ENCODE peak calls at places on chromosomes 6 and 20, in four cellular contexts. One of them, this sample, is unnamed.

GRCh38 chr20:63544958-63545516 is 2.5 kb downstream of the SRMS start:
- DNase-seq in HepG2: no peak
- DNase-seq in K562: no peak
- DNase-seq in H1: no peak
- DNase-seq in this sample: peak; percentile 67

GRCh38 chr20:40304119-40304518 is 384.9 kb downstream of the MAFB start:
- DNase-seq in HepG2: no peak
- DNase-seq in H1: no peak
- DNase-seq in K562: no peak
- DNase-seq in this sample: no peak

GRCh38 chr20:18197382-18198070 is 59.9 kb downstream of the KAT14 start:
- DNase-seq in K562: no peak
- DNase-seq in H1: no peak
- DNase-seq in HepG2: no peak
- DNase-seq in this sample: peak; percentile 71

GRCh38 chr6:12262236-12263061 is 27.7 kb upstream of the EDN1 start:
- DNase-seq in H1: no peak
- DNase-seq in HepG2: no peak
- DNase-seq in K562: no peak
- DNase-seq in this sample: no peak

GRCh38 chr6:92132446-92132845 is 1286.9 kb downstream of the EPHA7 start:
- DNase-seq in K562: no peak
- DNase-seq in H1: no peak
- DNase-seq in HepG2: no peak
- DNase-seq in this sample: no peak

GRCh38 chr6:22231616-22232015 is 65.2 kb downstream of the PRL start:
- DNase-seq in K562: no peak
- DNase-seq in H1: no peak
- DNase-seq in HepG2: no peak
- DNase-seq in this sample: no peak

GRCh38 chr6:145278163-145278807 is 457.0 kb downstream of the EPM2A start:
- DNase-seq in HepG2: peak; percentile 82
- DNase-seq in H1: no peak
- DNase-seq in K562: no peak
- DNase-seq in this sample: no peak

GRCh38 chr6:133645000-133645619 is 243.8 kb upstream of the TCF21 start:
- DNase-seq in HepG2: no peak
- DNase-seq in K562: no peak
- DNase-seq in H1: no peak
- DNase-seq in this sample: no peak

GRCh38 chr6:168724033-168724432 is 283.0 kb downstream of the SMOC2 start:
- DNase-seq in K562: no peak
- DNase-seq in H1: no peak
- DNase-seq in HepG2: no peak
- DNase-seq in this sample: no peak

GRCh38 chr6:161407581-161407980 is 133.7 kb upstream of the AGPAT4 start:
- DNase-seq in H1: no peak
- DNase-seq in HepG2: peak; percentile 36
- DNase-seq in K562: peak; percentile 42
- DNase-seq in this sample: no peak

GRCh38 chr6:161684721-161685120 is 410.9 kb upstream of the AGPAT4 start:
- DNase-seq in K562: no peak
- DNase-seq in H1: no peak
- DNase-seq in HepG2: no peak
- DNase-seq in this sample: no peak

GRCh38 chr6:2589171-2589661 is 161.5 kb downstream of the MYLK4 start:
- DNase-seq in K562: no peak
- DNase-seq in H1: no peak
- DNase-seq in HepG2: peak; percentile 36
- DNase-seq in this sample: no peak

GRCh38 chr20:19918965-19919329 is 98.2 kb upstream of the NAA20 start:
- DNase-seq in K562: no peak
- DNase-seq in H1: no peak
- DNase-seq in HepG2: peak; percentile 76
- DNase-seq in this sample: no peak

GRCh38 chr6:11636121-11636520 is 98.6 kb downstream of the TMEM170B start:
- DNase-seq in HepG2: no peak
- DNase-seq in K562: no peak
- DNase-seq in H1: no peak
- DNase-seq in this sample: no peak

GRCh38 chr20:42020316-42020715 is 402.1 kb upstream of the CHD6 start:
- DNase-seq in K562: no peak
- DNase-seq in HepG2: no peak
- DNase-seq in H1: no peak
- DNase-seq in this sample: no peak

DNA sequence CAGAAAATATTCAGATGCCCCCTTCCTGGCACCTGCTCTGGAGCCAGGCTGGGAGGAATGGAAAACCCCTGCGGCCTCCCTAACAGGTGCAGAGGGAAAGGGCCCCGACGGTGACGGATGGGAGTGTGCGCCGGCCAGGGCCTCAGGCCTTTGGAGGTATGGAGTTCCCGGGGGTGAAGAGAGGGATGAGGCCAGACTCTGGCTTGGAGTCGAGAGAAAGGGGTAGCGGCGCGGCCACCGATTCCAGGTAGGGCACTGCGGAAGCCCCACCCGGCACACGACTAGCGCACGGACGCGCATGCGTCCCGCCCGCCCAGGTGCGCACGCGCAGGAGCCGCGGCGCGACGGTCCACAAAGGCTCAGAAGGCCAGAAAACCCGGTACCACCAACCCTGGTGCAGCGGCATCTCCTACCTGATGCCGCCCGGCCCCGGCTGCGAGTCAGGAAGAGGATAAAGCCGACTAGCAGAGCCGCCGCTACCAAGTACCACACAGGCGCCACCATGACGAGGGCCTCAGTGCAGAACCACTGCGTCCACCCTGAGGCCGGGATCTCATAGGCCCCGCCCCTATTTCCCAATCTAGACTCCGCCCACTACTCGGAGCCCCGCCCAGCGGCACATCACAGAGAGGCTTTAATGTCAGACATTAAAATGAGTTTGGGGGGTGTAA is at the start of gene DDRGK1:
- DNase-seq in H1: no peak
- DNase-seq in K562: peak; percentile 90
- DNase-seq in HepG2: peak; percentile 85
- DNase-seq in this sample: peak; percentile 54
- TF ChIP-seq FOSL1 in H1: no peak
- TF ChIP-seq FOSL1 in K562: no peak
- TF ChIP-seq FOSL1 in HepG2: peak; percentile 36
- TF ChIP-seq FOSL1 in this sample: no peak

GRCh38 chr20:15927893-15928650 is 645.2 kb downstream of the KIF16B start:
- DNase-seq in K562: no peak
- DNase-seq in H1: no peak
- DNase-seq in HepG2: no peak
- DNase-seq in this sample: no peak
- TF ChIP-seq MAX in K562: no peak
- TF ChIP-seq MAX in H1: no peak
- TF ChIP-seq MAX in HepG2: no peak
- TF ChIP-seq MAX in this sample: no peak

DNA sequence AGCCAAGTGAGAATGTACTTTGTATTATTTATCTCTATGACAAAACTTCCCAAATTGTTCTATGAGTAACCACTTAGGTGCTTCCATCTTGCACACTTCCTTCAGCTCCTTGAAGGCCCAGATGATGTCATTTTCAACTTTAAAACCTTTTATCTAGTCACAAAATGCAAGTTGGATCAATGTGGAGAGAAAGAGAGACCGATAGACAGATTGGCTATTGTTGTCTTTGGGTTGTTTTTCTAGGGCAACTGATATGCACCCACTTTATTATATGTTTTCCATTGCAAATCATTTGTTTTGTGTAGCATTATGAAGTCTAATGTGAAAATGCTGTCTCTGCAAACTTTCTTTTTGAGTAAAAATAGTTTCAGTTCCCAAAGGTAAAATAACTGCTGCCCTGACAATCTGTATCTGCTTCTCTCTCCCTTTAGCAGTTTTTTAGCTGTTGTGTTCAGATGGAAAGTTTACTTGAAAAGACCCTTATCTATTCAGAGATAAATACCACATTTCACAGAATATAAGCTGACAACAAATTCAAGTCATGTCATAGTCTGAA is 73.7 kb upstream of the CITED2 start:
- DNase-seq in H1: no peak
- DNase-seq in K562: no peak
- DNase-seq in HepG2: no peak
- DNase-seq in this sample: no peak
- TF ChIP-seq FOSL1 in H1: no peak
- TF ChIP-seq FOSL1 in K562: peak; percentile 52
- TF ChIP-seq FOSL1 in HepG2: no peak
- TF ChIP-seq FOSL1 in this sample: no peak

GRCh38 chr6:18141805-18142590 is 12.9 kb downstream of the TPMT start:
- DNase-seq in K562: no peak
- DNase-seq in H1: no peak
- DNase-seq in HepG2: no peak
- DNase-seq in this sample: no peak
- TF ChIP-seq MAX in K562: no peak
- TF ChIP-seq MAX in H1: no peak
- TF ChIP-seq MAX in HepG2: no peak
- TF ChIP-seq MAX in this sample: no peak